ENCODE peak calls at places on chromosomes 13 and 19, in four cellular contexts. R is activated T-cell treated with anti-CD3 and anti-CD28 coated beads for 48 hours, U is trophoblast cell, X is NCI-H1436. H is an unnamed sample.
A peak's percentile ranks its signal among the peaks of the same experiment; 100 is the strongest.

GRCh38 chr19:6064016-6064702 is 46.1 kb downstream of the RFX2 start:
- DNase-seq in R (no peak), U (peak; percentile 67), X (no peak), H (no peak)

GRCh38 chr13:20363604-20364003 is 131.5 kb upstream of the GJB6 start:
- DNase-seq in R (no peak), U (no peak), X (no peak), H (no peak)

GRCh38 chr13:40672310-40673060 is 6.0 kb upstream of the FOXO1 start:
- DNase-seq in R (no peak), U (no peak), X (peak; percentile 42), H (no peak)

GRCh38 chr19:54464624-54465266 is 1.2 kb upstream of the LENG9 start:
- DNase-seq in R (peak; percentile 83), U (peak; percentile 92), X (peak; percentile 58), H (peak; percentile 88)

GRCh38 chr19:5369962-5370367 is 29.4 kb upstream of the PTPRS start:
- DNase-seq in R (peak; percentile 58), U (peak; percentile 82), X (no peak), H (peak; percentile 86)

GRCh38 chr13:103716689-103717088 is 650.5 kb upstream of the SLC10A2 start:
- DNase-seq in R (no peak), U (no peak), X (no peak), H (no peak)

GRCh38 chr13:80444240-80445015 is 103.5 kb upstream of the SPRY2 start:
- DNase-seq in R (no peak), U (no peak), X (no peak), H (no peak)

GRCh38 chr13:73059460-73060250 is 850 bp downstream of the KLF5 start:
- DNase-seq in R (peak; percentile 37), U (peak; percentile 42), X (peak; percentile 72), H (peak; percentile 90)

GRCh38 chr19:3471954-3472655 is 8.2 kb downstream of the SMIM24 start:
- DNase-seq in R (no peak), U (no peak), X (no peak), H (no peak)

GRCh38 chr13:99314640-99315176 is 7.5 kb upstream of the GPR183 start:
- DNase-seq in R (peak; percentile 54), U (no peak), X (no peak), H (no peak)

GRCh38 chr13:49976314-49977258 is 20.3 kb upstream of the TRIM13 start:
- DNase-seq in R (peak; percentile 45), U (peak; percentile 67), X (peak; percentile 52), H (peak; percentile 37)

H was measured in lower leg skin.